ENCODE peak calls at places on chromosomes 6 and 20, in nine cellular contexts. One of them, this sample, is unnamed.

GRCh38 chr6:113018351-113019151 is 671.4 kb downstream of the RFPL4B start:
- DNase-seq in GM13977: no peak
- DNase-seq in thoracic aorta: no peak
- DNase-seq in BE2C: no peak
- DNase-seq in tibial nerve: no peak
- DNase-seq in HFF-Myc: peak
- DNase-seq in Peyer's patch: no peak
- DNase-seq in heart right ventricle: no peak
- DNase-seq in psoas muscle: no peak
- DNase-seq in this sample: no peak

GRCh38 chr6:112180095-112180820 is 74.1 kb downstream of the LAMA4 start:
- DNase-seq in GM13977: peak
- DNase-seq in thoracic aorta: no peak
- DNase-seq in BE2C: peak
- DNase-seq in tibial nerve: no peak
- DNase-seq in HFF-Myc: no peak
- DNase-seq in Peyer's patch: peak
- DNase-seq in heart right ventricle: no peak
- DNase-seq in psoas muscle: no peak
- DNase-seq in this sample: peak

GRCh38 chr6:150068173-150068785 is 642 bp downstream of the ULBP3 start:
- DNase-seq in GM13977: no peak
- DNase-seq in thoracic aorta: no peak
- DNase-seq in BE2C: no peak
- DNase-seq in tibial nerve: no peak
- DNase-seq in HFF-Myc: no peak
- DNase-seq in Peyer's patch: no peak
- DNase-seq in heart right ventricle: no peak
- DNase-seq in psoas muscle: no peak
- DNase-seq in this sample: no peak

GRCh38 chr6:142883011-142883410 is 62.0 kb downstream of the HIVEP2 start:
- DNase-seq in GM13977: no peak
- DNase-seq in thoracic aorta: no peak
- DNase-seq in BE2C: no peak
- DNase-seq in tibial nerve: no peak
- DNase-seq in HFF-Myc: no peak
- DNase-seq in Peyer's patch: no peak
- DNase-seq in heart right ventricle: no peak
- DNase-seq in psoas muscle: no peak
- DNase-seq in this sample: no peak

GRCh38 chr6:97111243-97111642 is 171.8 kb downstream of the MMS22L start:
- DNase-seq in GM13977: no peak
- DNase-seq in thoracic aorta: no peak
- DNase-seq in BE2C: no peak
- DNase-seq in tibial nerve: no peak
- DNase-seq in HFF-Myc: no peak
- DNase-seq in Peyer's patch: no peak
- DNase-seq in heart right ventricle: no peak
- DNase-seq in psoas muscle: no peak
- DNase-seq in this sample: no peak

GRCh38 chr6:56671651-56672461 is 29.2 kb upstream of the DST start:
- DNase-seq in GM13977: no peak
- DNase-seq in thoracic aorta: no peak
- DNase-seq in BE2C: peak
- DNase-seq in tibial nerve: no peak
- DNase-seq in HFF-Myc: no peak
- DNase-seq in Peyer's patch: no peak
- DNase-seq in heart right ventricle: no peak
- DNase-seq in psoas muscle: peak
- DNase-seq in this sample: peak

GRCh38 chr6:153059311-153059710 is 56.8 kb upstream of the MTRF1L start:
- DNase-seq in GM13977: no peak
- DNase-seq in thoracic aorta: no peak
- DNase-seq in BE2C: no peak
- DNase-seq in tibial nerve: no peak
- DNase-seq in HFF-Myc: no peak
- DNase-seq in Peyer's patch: no peak
- DNase-seq in heart right ventricle: no peak
- DNase-seq in psoas muscle: no peak
- DNase-seq in this sample: no peak

GRCh38 chr20:57844626-57845596 is 135.1 kb upstream of the PMEPA1 start:
- DNase-seq in GM13977: no peak
- DNase-seq in thoracic aorta: no peak
- DNase-seq in BE2C: no peak
- DNase-seq in tibial nerve: no peak
- DNase-seq in HFF-Myc: no peak
- DNase-seq in Peyer's patch: no peak
- DNase-seq in heart right ventricle: no peak
- DNase-seq in psoas muscle: no peak
- DNase-seq in this sample: no peak

GRCh38 chr6:144305985-144306384 is 20.9 kb downstream of the UTRN start:
- DNase-seq in GM13977: no peak
- DNase-seq in thoracic aorta: no peak
- DNase-seq in BE2C: no peak
- DNase-seq in tibial nerve: no peak
- DNase-seq in HFF-Myc: no peak
- DNase-seq in Peyer's patch: no peak
- DNase-seq in heart right ventricle: no peak
- DNase-seq in psoas muscle: no peak
- DNase-seq in this sample: no peak

GRCh38 chr6:146990284-146990683 is 213.9 kb upstream of the STXBP5 start:
- DNase-seq in GM13977: no peak
- DNase-seq in thoracic aorta: no peak
- DNase-seq in BE2C: no peak
- DNase-seq in tibial nerve: no peak
- DNase-seq in HFF-Myc: no peak
- DNase-seq in Peyer's patch: no peak
- DNase-seq in heart right ventricle: no peak
- DNase-seq in psoas muscle: no peak
- DNase-seq in this sample: no peak

GRCh38 chr20:2984028-2984501 is 59.4 kb upstream of the GNRH2 start:
- DNase-seq in GM13977: peak
- DNase-seq in thoracic aorta: no peak
- DNase-seq in BE2C: no peak
- DNase-seq in tibial nerve: no peak
- DNase-seq in HFF-Myc: no peak
- DNase-seq in Peyer's patch: no peak
- DNase-seq in heart right ventricle: no peak
- DNase-seq in psoas muscle: no peak
- DNase-seq in this sample: no peak

GRCh38 chr6:14117158-14118090 is at the start of gene CD83:
- DNase-seq in GM13977: peak
- DNase-seq in thoracic aorta: no peak
- DNase-seq in BE2C: peak
- DNase-seq in tibial nerve: no peak
- DNase-seq in HFF-Myc: no peak
- DNase-seq in Peyer's patch: peak
- DNase-seq in heart right ventricle: peak
- DNase-seq in psoas muscle: peak
- DNase-seq in this sample: peak
- TF ChIP-seq CTCF in GM13977: peak
- TF ChIP-seq CTCF in thoracic aorta: no peak
- TF ChIP-seq CTCF in BE2C: peak
- TF ChIP-seq CTCF in tibial nerve: no peak
- TF ChIP-seq CTCF in HFF-Myc: no peak
- TF ChIP-seq CTCF in Peyer's patch: no peak
- TF ChIP-seq CTCF in heart right ventricle: no peak
- TF ChIP-seq CTCF in psoas muscle: peak
- TF ChIP-seq CTCF in this sample: no peak

GRCh38 chr6:160992323-160993314 is 1.1 kb downstream of the MAP3K4 start:
- DNase-seq in GM13977: peak
- DNase-seq in thoracic aorta: no peak
- DNase-seq in BE2C: peak
- DNase-seq in tibial nerve: no peak
- DNase-seq in HFF-Myc: peak
- DNase-seq in Peyer's patch: peak
- DNase-seq in heart right ventricle: no peak
- DNase-seq in psoas muscle: no peak
- DNase-seq in this sample: peak

GRCh38 chr6:160990847-160991410 is 640 bp upstream of the MAP3K4 start:
- DNase-seq in GM13977: no peak
- DNase-seq in thoracic aorta: no peak
- DNase-seq in BE2C: no peak
- DNase-seq in tibial nerve: no peak
- DNase-seq in HFF-Myc: no peak
- DNase-seq in Peyer's patch: no peak
- DNase-seq in heart right ventricle: no peak
- DNase-seq in psoas muscle: no peak
- DNase-seq in this sample: no peak

GRCh38 chr6:160995271-160995670 is 3.7 kb downstream of the MAP3K4 start:
- DNase-seq in GM13977: no peak
- DNase-seq in thoracic aorta: no peak
- DNase-seq in BE2C: no peak
- DNase-seq in tibial nerve: no peak
- DNase-seq in HFF-Myc: no peak
- DNase-seq in Peyer's patch: no peak
- DNase-seq in heart right ventricle: no peak
- DNase-seq in psoas muscle: no peak
- DNase-seq in this sample: no peak

GRCh38 chr6:160987265-160987664 is 4.3 kb upstream of the MAP3K4 start:
- DNase-seq in GM13977: no peak
- DNase-seq in thoracic aorta: no peak
- DNase-seq in BE2C: no peak
- DNase-seq in tibial nerve: no peak
- DNase-seq in HFF-Myc: no peak
- DNase-seq in Peyer's patch: no peak
- DNase-seq in heart right ventricle: no peak
- DNase-seq in psoas muscle: no peak
- DNase-seq in this sample: no peak

DNA sequence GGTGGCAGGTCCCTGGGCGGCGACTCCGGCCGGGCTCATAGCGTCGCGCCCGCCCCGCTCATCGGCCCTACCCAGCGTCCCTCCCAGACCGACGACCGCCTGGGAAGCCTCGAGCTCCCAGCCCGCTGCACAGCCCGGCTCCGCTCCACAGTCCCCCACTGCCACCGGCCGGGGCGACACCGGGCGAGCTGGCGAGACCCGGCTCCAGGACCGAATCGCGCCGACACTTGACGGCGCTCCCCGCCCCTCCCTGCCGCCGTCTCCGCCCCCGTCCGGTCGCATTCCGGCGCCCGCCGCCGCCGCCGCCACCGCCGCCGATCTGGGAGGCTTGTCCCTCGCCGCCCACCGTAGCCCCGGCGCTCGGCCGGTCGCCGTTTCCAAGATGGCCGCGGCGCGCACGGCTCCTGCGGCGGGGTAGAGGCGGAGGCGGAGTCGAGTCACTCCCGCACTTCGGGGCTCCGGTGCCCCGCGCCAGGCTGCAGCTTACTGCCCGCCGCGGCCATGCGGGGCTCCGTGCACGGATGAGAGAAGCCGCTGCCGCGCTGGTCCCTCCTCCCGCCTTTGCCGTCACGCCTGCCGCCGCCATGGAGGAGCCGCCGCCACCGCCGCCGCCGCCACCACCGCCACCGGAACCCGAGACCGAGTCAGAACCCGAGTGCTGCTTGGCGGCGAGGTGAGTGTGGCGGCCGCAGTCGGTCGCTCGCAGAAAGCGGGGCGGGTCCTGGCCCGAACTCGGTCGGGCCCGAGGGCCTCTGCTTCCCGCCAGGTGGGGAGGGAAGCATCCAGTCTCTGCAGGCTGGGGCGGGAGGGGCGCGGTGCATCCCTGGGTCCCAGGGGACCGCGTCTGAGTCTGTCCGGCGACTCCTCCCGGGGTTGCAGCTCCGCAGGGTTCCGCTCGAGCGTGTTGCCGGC is at the start of gene MAP3K4:
- DNase-seq in GM13977: peak
- DNase-seq in thoracic aorta: peak
- DNase-seq in BE2C: peak
- DNase-seq in tibial nerve: peak
- DNase-seq in HFF-Myc: no peak
- DNase-seq in Peyer's patch: peak
- DNase-seq in heart right ventricle: peak
- DNase-seq in psoas muscle: peak
- DNase-seq in this sample: peak
- TF ChIP-seq CTCF in GM13977: peak
- TF ChIP-seq CTCF in thoracic aorta: no peak
- TF ChIP-seq CTCF in BE2C: no peak
- TF ChIP-seq CTCF in tibial nerve: no peak
- TF ChIP-seq CTCF in HFF-Myc: no peak
- TF ChIP-seq CTCF in Peyer's patch: no peak
- TF ChIP-seq CTCF in heart right ventricle: no peak
- TF ChIP-seq CTCF in psoas muscle: no peak
- TF ChIP-seq CTCF in this sample: no peak

GRCh38 chr6:47489995-47490394 is 12.4 kb downstream of the CD2AP start:
- DNase-seq in GM13977: no peak
- DNase-seq in thoracic aorta: no peak
- DNase-seq in BE2C: no peak
- DNase-seq in tibial nerve: no peak
- DNase-seq in HFF-Myc: no peak
- DNase-seq in Peyer's patch: no peak
- DNase-seq in heart right ventricle: no peak
- DNase-seq in psoas muscle: no peak
- DNase-seq in this sample: no peak
- TF ChIP-seq CTCF in GM13977: no peak
- TF ChIP-seq CTCF in thoracic aorta: no peak
- TF ChIP-seq CTCF in BE2C: no peak
- TF ChIP-seq CTCF in tibial nerve: no peak
- TF ChIP-seq CTCF in HFF-Myc: no peak
- TF ChIP-seq CTCF in Peyer's patch: no peak
- TF ChIP-seq CTCF in heart right ventricle: no peak
- TF ChIP-seq CTCF in psoas muscle: no peak
- TF ChIP-seq CTCF in this sample: no peak

GRCh38 chr20:9099372-9099771 is 30.5 kb downstream of the PLCB4 start:
- DNase-seq in GM13977: no peak
- DNase-seq in thoracic aorta: no peak
- DNase-seq in BE2C: no peak
- DNase-seq in tibial nerve: no peak
- DNase-seq in HFF-Myc: no peak
- DNase-seq in Peyer's patch: no peak
- DNase-seq in heart right ventricle: no peak
- DNase-seq in psoas muscle: no peak
- DNase-seq in this sample: no peak
- TF ChIP-seq CTCF in GM13977: no peak
- TF ChIP-seq CTCF in thoracic aorta: no peak
- TF ChIP-seq CTCF in BE2C: peak
- TF ChIP-seq CTCF in tibial nerve: no peak
- TF ChIP-seq CTCF in HFF-Myc: no peak
- TF ChIP-seq CTCF in Peyer's patch: no peak
- TF ChIP-seq CTCF in heart right ventricle: no peak
- TF ChIP-seq CTCF in psoas muscle: no peak
- TF ChIP-seq CTCF in this sample: no peak

DNA sequence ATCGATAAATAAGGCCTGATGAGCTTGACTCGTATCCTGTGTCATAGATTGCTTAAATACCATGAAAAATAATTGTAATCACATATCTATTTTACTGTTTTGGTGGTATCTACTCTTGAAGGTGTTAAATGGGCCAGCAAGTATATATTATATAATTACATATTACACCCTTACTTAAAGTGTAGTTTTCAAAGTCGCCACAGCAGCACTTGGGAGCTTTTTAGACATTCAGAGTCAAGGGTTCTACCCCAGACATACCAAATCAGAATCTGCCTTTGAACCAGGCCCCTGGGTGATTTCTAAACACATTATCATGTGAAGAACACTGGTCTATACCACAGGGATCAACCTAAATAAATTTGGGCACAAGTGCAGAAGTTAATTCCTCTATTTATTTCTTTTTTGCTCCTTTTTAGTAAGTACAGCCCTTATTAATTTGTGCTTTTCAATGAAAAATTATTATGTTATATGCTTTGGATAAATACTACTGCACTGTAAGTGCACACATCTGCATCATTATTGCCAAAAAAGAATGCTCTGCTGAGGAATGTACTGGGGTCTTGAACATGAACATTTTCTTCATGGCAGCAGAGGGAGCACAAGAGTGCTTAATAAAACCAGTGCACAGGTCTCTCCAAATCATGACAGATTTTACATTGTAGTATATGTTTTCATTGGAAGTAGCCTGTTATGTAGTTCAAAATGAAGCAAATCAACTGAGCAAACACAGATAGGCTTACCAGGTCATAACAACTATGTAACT is 3.1 kb upstream of the ATXN1 start:
- DNase-seq in GM13977: peak
- DNase-seq in thoracic aorta: no peak
- DNase-seq in BE2C: no peak
- DNase-seq in tibial nerve: no peak
- DNase-seq in HFF-Myc: no peak
- DNase-seq in Peyer's patch: no peak
- DNase-seq in heart right ventricle: no peak
- DNase-seq in psoas muscle: no peak
- DNase-seq in this sample: no peak
- TF ChIP-seq CTCF in GM13977: peak
- TF ChIP-seq CTCF in thoracic aorta: no peak
- TF ChIP-seq CTCF in BE2C: peak
- TF ChIP-seq CTCF in tibial nerve: peak
- TF ChIP-seq CTCF in HFF-Myc: peak
- TF ChIP-seq CTCF in Peyer's patch: peak
- TF ChIP-seq CTCF in heart right ventricle: no peak
- TF ChIP-seq CTCF in psoas muscle: peak
- TF ChIP-seq CTCF in this sample: no peak

This sample was measured in endothelial cell.